ENCODE peak calls at places on chromosomes 5 and 9, in six cellular contexts. T is SK-MEL-5; X is NCI-H748 treated with DMSO at 0.1 percent for 48 hours; L is effector memory CD4-positive, alpha-beta T cell; V is Kasumi-1; M is endothelial cell. S is an unnamed sample.

GRCh38 chr9:81522721-81523551 is 166.4 kb downstream of the TLE1 start:
- DNase-seq in X (peak), V (peak), L (no peak), T (peak), M (no peak), S (no peak)

GRCh38 chr9:97638666-97639065 is 5.0 kb downstream of the NCBP1 start:
- DNase-seq in T (peak), L (no peak), M (no peak), V (peak), X (no peak), S (no peak)

GRCh38 chr9:123942542-123942941 is 12.6 kb upstream of the DENND1A start:
- DNase-seq in M (no peak), L (no peak), V (no peak), X (no peak), T (no peak), S (no peak)

GRCh38 chr5:146047396-146047795 is 58.0 kb downstream of the PLAC8L1 start:
- DNase-seq in V (no peak), L (no peak), M (no peak), X (no peak), T (no peak), S (no peak)

GRCh38 chr9:6078382-6079105 is 63.1 kb upstream of the RANBP6 start:
- DNase-seq in V (no peak), L (no peak), X (no peak), M (no peak), T (no peak), S (no peak)

GRCh38 chr9:69922646-69923045 is 102.0 kb downstream of the CFAP95 start:
- DNase-seq in M (no peak), V (no peak), X (no peak), T (no peak), L (no peak), S (no peak)

GRCh38 chr5:40828021-40828631 is 6.9 kb downstream of the RPL37 start:
- DNase-seq in X (no peak), L (no peak), T (no peak), V (no peak), M (no peak), S (no peak)

GRCh38 chr5:112160652-112161391 is 258.3 kb downstream of the EPB41L4A start:
- DNase-seq in L (peak), X (peak), M (peak), V (peak), T (peak), S (peak)

GRCh38 chr5:58060971-58061370 is 398.9 kb downstream of the PLK2 start:
- DNase-seq in V (no peak), T (no peak), M (no peak), X (no peak), L (no peak), S (no peak)

GRCh38 chr9:127818574-127818973 is 15.9 kb downstream of the FPGS start:
- DNase-seq in T (no peak), X (no peak), L (no peak), M (no peak), V (no peak), S (no peak)

GRCh38 chr5:158807947-158808346 is 291.8 kb downstream of the EBF1 start:
- DNase-seq in L (no peak), X (no peak), T (no peak), M (no peak), V (no peak), S (no peak)

GRCh38 chr5:137036630-137037029 is 462.5 kb downstream of the SPOCK1 start:
- DNase-seq in M (peak), L (no peak), V (no peak), X (peak), T (no peak), S (no peak)

GRCh38 chr9:37031902-37032301 is 2.2 kb downstream of the PAX5 start:
- DNase-seq in V (no peak), M (no peak), T (no peak), L (no peak), X (no peak), S (no peak)

GRCh38 chr5:61168951-61169350 is 6.7 kb upstream of the SMIM15 start:
- DNase-seq in X (no peak), T (no peak), M (no peak), L (no peak), V (no peak), S (no peak)

GRCh38 chr5:111461261-111461671 is 51.1 kb downstream of the STARD4 start:
- DNase-seq in M (peak), T (peak), V (peak), X (peak), L (no peak), S (no peak)

GRCh38 chr9:134363450-134363849 is 37.2 kb downstream of the RXRA start:
- DNase-seq in V (no peak), M (no peak), X (no peak), L (no peak), T (no peak), S (no peak)

GRCh38 chr9:137198748-137199276 is 1.7 kb downstream of the TPRN start:
- DNase-seq in L (no peak), T (no peak), M (no peak), V (no peak), X (no peak), S (no peak)

GRCh38 chr5:159135896-159136531 is 36.3 kb upstream of the EBF1 start:
- DNase-seq in T (peak), V (no peak), X (no peak), L (no peak), M (no peak), S (no peak)

GRCh38 chr9:6955251-6955921 is 197.6 kb downstream of the KDM4C start:
- DNase-seq in V (no peak), L (no peak), X (no peak), T (peak), M (no peak), S (no peak)

GRCh38 chr9:4221936-4222335 is 77.9 kb downstream of the GLIS3 start:
- DNase-seq in V (no peak), L (no peak), M (no peak), X (no peak), T (no peak), S (no peak)

GRCh38 chr5:104189909-104190308 is 627.3 kb upstream of the NUDT12 start:
- DNase-seq in V (peak), L (no peak), M (no peak), T (no peak), X (no peak), S (no peak)

GRCh38 chr5:124132843-124133242 is 613.6 kb downstream of the ZNF608 start:
- DNase-seq in M (no peak), L (no peak), T (no peak), X (peak), V (no peak), S (no peak)

GRCh38 chr9:883011-883410 is 41.5 kb downstream of the DMRT1 start:
- DNase-seq in M (no peak), X (no peak), T (no peak), V (no peak), L (no peak), S (no peak)

GRCh38 chr5:144065766-144066165 is 104.7 kb downstream of the YIPF5 start:
- DNase-seq in V (no peak), M (no peak), T (no peak), X (no peak), L (no peak), S (no peak)

GRCh38 chr5:176611435-176611834 is 1.5 kb upstream of the GPRIN1 start:
- DNase-seq in T (peak), V (peak), M (peak), X (no peak), L (peak), S (no peak)

GRCh38 chr9:10274983-10275382 is 337.8 kb downstream of the PTPRD start:
- DNase-seq in V (peak), L (no peak), M (no peak), T (no peak), X (no peak), S (no peak)

GRCh38 chr9:136442330-136442729 is 2.7 kb upstream of the INPP5E start:
- DNase-seq in V (no peak), M (no peak), X (no peak), T (no peak), L (no peak), S (no peak)

GRCh38 chr5:157651623-157652376 is 438 bp downstream of the SOX30 start:
- DNase-seq in M (peak), T (no peak), V (no peak), X (no peak), L (peak), S (peak)

GRCh38 chr9:37925786-37926736 is 22.1 kb upstream of the SLC25A51 start:
- DNase-seq in T (no peak), M (no peak), V (peak), L (no peak), X (no peak), S (no peak)

GRCh38 chr5:176144508-176144907 is 93.7 kb upstream of the SIMC1 start:
- DNase-seq in X (no peak), V (no peak), L (no peak), M (no peak), T (no peak), S (no peak)

GRCh38 chr9:5301544-5301943 is 3.0 kb downstream of the RLN2 start:
- DNase-seq in V (no peak), X (no peak), T (no peak), M (no peak), L (peak), S (no peak)

GRCh38 chr9:33211695-33212393 is 28.1 kb upstream of the SPINK4 start:
- DNase-seq in V (no peak), T (no peak), L (no peak), M (no peak), X (no peak), S (no peak)

GRCh38 chr5:133421394-133421793 is 190.9 kb downstream of the FSTL4 start:
- DNase-seq in T (peak), L (no peak), X (no peak), M (peak), V (peak), S (no peak)

GRCh38 chr9:21334603-21334968 is 618 bp downstream of the KLHL9 start:
- DNase-seq in V (no peak), T (no peak), L (no peak), X (peak), M (peak), S (no peak)

GRCh38 chr9:109002141-109002540 is 11.2 kb downstream of the CTNNAL1 start:
- DNase-seq in V (no peak), T (peak), L (no peak), X (no peak), M (no peak), S (no peak)

GRCh38 chr9:13427587-13427986 is 148.1 kb upstream of the MPDZ start:
- DNase-seq in V (peak), X (peak), L (no peak), T (peak), M (peak), S (no peak)

GRCh38 chr9:81557957-81558791 is 131.2 kb downstream of the TLE1 start:
- DNase-seq in V (no peak), M (no peak), T (peak), L (no peak), X (no peak), S (no peak)

GRCh38 chr9:134641173-134641985 is at the start of gene COL5A1:
- DNase-seq in V (no peak), L (peak), M (peak), X (peak), T (peak), S (no peak)

GRCh38 chr9:130348881-130349280 is 83.3 kb downstream of the HMCN2 start:
- DNase-seq in V (no peak), M (no peak), T (no peak), L (no peak), X (no peak), S (no peak)